ENCODE peak calls at places on chromosomes 16 and 17, in nine cellular contexts. C, G, U, Y, T, J, V, A and O are unnamed samples.

GRCh38 chr16:89412811-89413210 is 77.5 kb downstream of the ANKRD11 start:
- DNase-seq in C (no peak), G (no peak), U (no peak), Y (no peak), T (no peak), J (no peak), V (no peak), A (no peak), O (no peak)

GRCh38 chr17:1787301-1787902 is 25.5 kb downstream of the SERPINF1 start:
- DNase-seq in C (no peak), G (no peak), U (no peak), Y (peak), T (no peak), J (no peak), V (no peak), A (no peak), O (no peak)

GRCh38 chr16:67803894-67804293 is 2.5 kb downstream of the RANBP10 start:
- DNase-seq in C (peak), G (no peak), U (no peak), Y (no peak), T (no peak), J (no peak), V (no peak), A (no peak), O (no peak)

GRCh38 chr16:87685766-87686165 is 80.0 kb downstream of the KLHDC4 start:
- DNase-seq in C (no peak), G (no peak), U (no peak), Y (no peak), T (no peak), J (no peak), V (no peak), A (no peak), O (no peak)

GRCh38 chr16:70161350-70161749 is 12.2 kb upstream of the CLEC18C start:
- DNase-seq in C (no peak), G (no peak), U (no peak), Y (no peak), T (no peak), J (no peak), V (no peak), A (no peak), O (no peak)

GRCh38 chr17:37017355-37017754 is 68.6 kb downstream of the AATF start:
- DNase-seq in C (no peak), G (no peak), U (peak), Y (no peak), T (no peak), J (no peak), V (no peak), A (no peak), O (no peak)

GRCh38 chr16:82651921-82652601 is 25.3 kb downstream of the CDH13 start:
- DNase-seq in C (no peak), G (no peak), U (peak), Y (no peak), T (no peak), J (no peak), V (no peak), A (no peak), O (peak)

GRCh38 chr17:17947309-17947708 is 24.9 kb downstream of the TOM1L2 start:
- DNase-seq in C (no peak), G (no peak), U (no peak), Y (no peak), T (no peak), J (no peak), V (no peak), A (no peak), O (no peak)

GRCh38 chr17:55301521-55302406 is 37.0 kb downstream of the HLF start:
- DNase-seq in C (no peak), G (no peak), U (peak), Y (no peak), T (no peak), J (no peak), V (peak), A (no peak), O (no peak)

GRCh38 chr17:66944365-66945203 is 19.9 kb upstream of the CACNG4 start:
- DNase-seq in C (no peak), G (no peak), U (peak), Y (no peak), T (no peak), J (no peak), V (peak), A (no peak), O (no peak)

GRCh38 chr17:64494121-64494520 is 2.7 kb downstream of the POLG2 start:
- DNase-seq in C (no peak), G (no peak), U (no peak), Y (no peak), T (no peak), J (no peak), V (no peak), A (no peak), O (no peak)

GRCh38 chr17:11326492-11326891 is 85.5 kb downstream of the SHISA6 start:
- DNase-seq in C (no peak), G (no peak), U (no peak), Y (no peak), T (no peak), J (no peak), V (no peak), A (no peak), O (no peak)

GRCh38 chr16:49464093-49464492 is 90.5 kb downstream of the C16orf78 start:
- DNase-seq in C (no peak), G (peak), U (no peak), Y (no peak), T (no peak), J (no peak), V (no peak), A (no peak), O (no peak)

GRCh38 chr17:34024303-34025178 is 230.5 kb upstream of the CCL2 start:
- DNase-seq in C (no peak), G (no peak), U (peak), Y (no peak), T (no peak), J (no peak), V (no peak), A (no peak), O (no peak)

GRCh38 chr16:69712914-69713581 is 13.3 kb downstream of the NQO1 start:
- DNase-seq in C (no peak), G (no peak), U (no peak), Y (no peak), T (no peak), J (no peak), V (no peak), A (no peak), O (no peak)

GRCh38 chr17:68462381-68463210 is 5.3 kb upstream of the WIPI1 start:
- DNase-seq in C (peak), G (peak), U (peak), Y (peak), T (peak), J (no peak), V (peak), A (peak), O (peak)

GRCh38 chr17:14792751-14793150 is 472.4 kb downstream of the PMP22 start:
- DNase-seq in C (no peak), G (no peak), U (no peak), Y (no peak), T (no peak), J (no peak), V (no peak), A (peak), O (no peak)

GRCh38 chr16:89320717-89321501 is 103.4 kb downstream of the ZNF778 start:
- DNase-seq in C (no peak), G (no peak), U (peak), Y (no peak), T (no peak), J (no peak), V (peak), A (no peak), O (no peak)

GRCh38 chr16:22192261-22193133 is 13.6 kb upstream of the EEF2K start:
- DNase-seq in C (peak), G (peak), U (peak), Y (no peak), T (peak), J (no peak), V (peak), A (no peak), O (peak)

GRCh38 chr17:72719582-72720493 is 372.6 kb downstream of the SLC39A11 start:
- DNase-seq in C (no peak), G (peak), U (no peak), Y (no peak), T (peak), J (no peak), V (no peak), A (no peak), O (peak)

GRCh38 chr16:70736454-70737376 is 50.9 kb upstream of the MTSS2 start:
- DNase-seq in C (no peak), G (peak), U (no peak), Y (no peak), T (no peak), J (no peak), V (no peak), A (no peak), O (no peak)